ENCODE peak calls at places on chromosomes 4 and X, in four cellular contexts. X is left lung, G is lower lobe of right lung, D is psoas muscle. C is an unnamed sample.

GRCh38 chr4:143549924-143550323 is 36.4 kb downstream of the SMARCA5 start:
- DNase-seq in D (no peak), X (no peak), G (no peak), C (no peak)

GRCh38 chr4:113300384-113301011 is 251.0 kb downstream of the ANK2 start:
- DNase-seq in X (no peak), G (no peak), D (no peak), C (peak; percentile 97)

GRCh38 chr4:36159208-36159607 is 85.1 kb downstream of the ARAP2 start:
- DNase-seq in D (no peak), G (no peak), X (no peak), C (no peak)

GRCh38 chr4:129342820-129343219 is 246.9 kb downstream of the C4orf33 start:
- DNase-seq in G (no peak), D (no peak), X (no peak), C (peak; percentile 88)

GRCh38 chrX:40933132-40934078 is 151.8 kb upstream of the USP9X start:
- DNase-seq in X (no peak), D (no peak), G (no peak), C (peak; percentile 69)

GRCh38 chr4:89306486-89307184 is 965 bp downstream of the GPRIN3 start:
- DNase-seq in X (no peak), D (no peak), G (no peak), C (no peak)

GRCh38 chr4:164931551-164932324 is 45.7 kb downstream of the TRIM61 start:
- DNase-seq in X (no peak), G (no peak), D (no peak), C (no peak)

GRCh38 chr4:88661724-88662123 is 35.9 kb downstream of the NAP1L5 start:
- DNase-seq in G (no peak), D (no peak), X (no peak), C (peak; percentile 49)

GRCh38 chr4:184792950-184793555 is 32.7 kb downstream of the ACSL1 start:
- DNase-seq in X (no peak), G (peak; percentile 51), D (no peak), C (peak; percentile 97)

GRCh38 chrX:49991718-49992117 is 69.3 kb downstream of the CLCN5 start:
- DNase-seq in X (no peak), D (no peak), G (no peak), C (no peak)

GRCh38 chr4:182042945-182043344 is 200.3 kb upstream of the TENM3 start:
- DNase-seq in X (no peak), G (no peak), D (no peak), C (no peak)

GRCh38 chr4:4754641-4755040 is 104.8 kb upstream of the MSX1 start:
- DNase-seq in D (no peak), G (no peak), X (no peak), C (no peak)

GRCh38 chr4:8762951-8763735 is 108.5 kb downstream of the HMX1 start:
- DNase-seq in X (peak; percentile 47), G (peak; percentile 23), D (no peak), C (no peak)

GRCh38 chrX:12771445-12772069 is 19.7 kb upstream of the PRPS2 start:
- DNase-seq in D (peak; percentile 27), G (peak; percentile 78), X (peak; percentile 89), C (peak; percentile 66)

GRCh38 chrX:22686138-22686541 is 313.6 kb upstream of the DDX53 start:
- DNase-seq in G (no peak), D (peak; percentile 19), X (peak; percentile 15), C (peak; percentile 95)

GRCh38 chrX:56564182-56564885 is 907 bp downstream of the UBQLN2 start:
- DNase-seq in G (no peak), X (no peak), D (peak; percentile 27), C (peak; percentile 21)

GRCh38 chr4:102868153-102868781 is 525 bp upstream of the CISD2 start:
- DNase-seq in X (no peak), D (peak; percentile 18), G (peak; percentile 47), C (no peak)

GRCh38 chrX:38221391-38221929 is 789 bp upstream of the SRPX start:
- DNase-seq in D (no peak), X (no peak), G (no peak), C (peak; percentile 38)
- H3K4me3 ChIP-seq in D (no peak overlapping the region), X (no peak overlapping the region), G (peak overlapping the region; percentile 55), C (peak overlapping the region; percentile 74)

DNA sequence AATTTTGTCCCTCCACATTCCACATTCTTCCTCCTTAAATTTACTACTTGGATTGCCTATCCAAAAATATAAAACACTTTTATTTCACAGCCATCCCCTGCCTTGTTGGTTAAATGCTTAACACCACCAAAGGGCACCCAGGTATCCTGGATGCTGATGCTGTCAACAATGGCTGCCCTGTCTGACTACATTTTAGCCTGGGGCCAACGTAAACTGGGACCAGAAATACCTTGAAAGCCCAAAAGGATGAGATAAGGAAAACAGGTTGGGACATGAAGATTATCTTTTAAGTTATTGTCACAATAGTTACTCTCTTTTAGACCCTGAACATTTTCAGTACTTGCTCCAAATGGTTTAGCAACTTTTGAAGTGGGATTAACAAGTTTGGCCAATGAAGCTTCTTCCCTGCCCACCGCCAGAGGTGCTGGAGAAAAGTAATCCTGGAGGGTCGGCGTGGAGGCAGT is 775 bp upstream of the YIPF6 start:
- DNase-seq in G (no peak), D (no peak), X (no peak), C (no peak)
- TF ChIP-seq CTCF in G (no peak), D (no peak), X (no peak), C (peak; percentile 8)

GRCh38 chr4:104066533-104066932 is 346.7 kb upstream of the TACR3 start:
- DNase-seq in G (no peak), D (no peak), X (no peak), C (no peak)

GRCh38 chr4:104064650-104065577 is 345.1 kb upstream of the TACR3 start:
- DNase-seq in D (no peak), G (peak; percentile 40), X (no peak), C (peak; percentile 28)

GRCh38 chr4:104063341-104063740 is 343.6 kb upstream of the TACR3 start:
- DNase-seq in D (no peak), G (no peak), X (no peak), C (no peak)
- H3K4me3 ChIP-seq in D (no peak overlapping the region), G (no peak overlapping the region), X (no peak overlapping the region), C (no peak overlapping the region)

DNA sequence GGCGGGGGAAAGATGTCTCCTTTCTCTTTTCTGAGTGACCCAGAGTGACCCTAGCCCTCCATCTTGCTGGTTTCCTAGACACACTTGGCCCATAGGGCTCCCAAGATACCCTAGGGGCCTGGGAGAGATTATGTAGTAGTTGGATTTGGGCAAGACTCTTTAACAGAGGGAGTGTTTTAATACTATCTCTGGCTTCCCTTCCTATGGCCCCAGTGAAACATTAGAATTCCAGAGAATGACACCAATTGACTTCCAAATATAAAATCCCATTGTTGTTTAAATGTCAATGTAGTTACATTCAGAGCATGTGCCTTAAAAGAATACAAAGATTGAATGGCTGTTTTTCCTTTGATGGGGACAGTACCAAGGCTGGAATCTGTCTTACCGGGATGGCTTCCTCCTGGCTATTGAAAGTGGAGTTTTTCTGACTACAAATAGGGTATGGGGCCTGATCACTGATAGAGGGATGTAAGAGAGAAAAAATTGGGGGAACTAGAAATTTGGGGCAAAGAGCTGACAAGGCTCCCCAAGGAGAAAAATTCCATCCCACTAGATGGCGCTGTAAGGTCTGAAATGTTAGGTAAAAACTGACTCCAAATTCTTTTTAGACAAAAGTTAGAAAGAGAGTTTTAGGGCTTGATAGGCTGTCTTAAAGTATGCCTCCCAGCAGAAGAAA is 10.7 kb downstream of the TENT5D start:
- DNase-seq in D (no peak), X (no peak), G (no peak), C (peak; percentile 3)
- TF ChIP-seq CTCF in D (no peak), X (no peak), G (no peak), C (no peak)

GRCh38 chrX:25006586-25007058 is 9.1 kb downstream of the ARX start:
- DNase-seq in X (no peak), D (no peak), G (no peak), C (no peak)

GRCh38 chrX:25004040-25004439 is 11.7 kb downstream of the ARX start:
- DNase-seq in X (no peak), D (no peak), G (no peak), C (no peak)

GRCh38 chrX:25004485-25005032 is 11.2 kb downstream of the ARX start:
- DNase-seq in X (no peak), D (no peak), G (no peak), C (no peak)

GRCh38 chrX:25005382-25006185 is 10.2 kb downstream of the ARX start:
- DNase-seq in G (no peak), X (no peak), D (no peak), C (no peak)

GRCh38 chrX:25005034-25005381 is 10.8 kb downstream of the ARX start:
- DNase-seq in D (no peak), G (no peak), X (no peak), C (no peak)
- H3K4me3 ChIP-seq in D (peak overlapping the region; percentile 53), G (no peak overlapping the region), X (no peak overlapping the region), C (peak overlapping the region; percentile 18)

GRCh38 chrX:107629533-107629909 is 1.2 kb downstream of the PRPS1 start:
- DNase-seq in D (no peak), G (no peak), X (no peak), C (peak; percentile 38)
- TF ChIP-seq CTCF in D (no peak), G (no peak), X (no peak), C (peak; percentile 37)

DNA sequence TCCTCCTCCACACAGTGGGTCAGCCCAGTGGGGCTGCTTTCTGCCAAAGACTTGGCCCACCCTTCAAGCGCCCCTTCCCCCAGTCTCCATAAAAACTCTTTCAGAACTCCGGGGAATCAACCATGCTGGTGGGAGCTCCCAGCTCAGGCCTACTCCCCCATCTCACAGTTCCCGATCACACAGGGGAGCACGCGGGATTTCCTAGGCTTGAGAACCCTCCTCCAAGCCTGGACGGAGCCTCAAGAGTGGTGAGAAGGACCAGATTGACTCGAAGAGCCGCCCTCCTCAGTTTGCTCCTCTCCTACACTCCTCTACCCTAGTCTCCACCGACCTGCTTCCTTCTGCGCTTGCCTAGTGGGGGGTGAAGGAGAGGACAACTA is 77.4 kb downstream of the RLIM start:
- DNase-seq in X (no peak), D (no peak), G (no peak), C (peak; percentile 59)
- H3K4me3 ChIP-seq in X (peak overlapping the region; percentile 52), D (peak overlapping the region; percentile 72), G (peak overlapping the region; percentile 59), C (peak overlapping the region; percentile 36)

GRCh38 chr4:1411436-1412375 is 5.5 kb upstream of the NKX1-1 start:
- DNase-seq in D (no peak), X (peak; percentile 40), G (peak; percentile 36), C (no peak)
- TF ChIP-seq CTCF in D (no peak), X (no peak), G (no peak), C (no peak)

C was measured in cardiac fibroblast.